ENCODE peak calls at places on chromosomes 12 and 14, in four cellular contexts. S is CD4-positive, alpha-beta T cell; D is PC-9; V is pancreas. R is an unnamed sample.

GRCh38 chr12:104555650-104556049 is 98.9 kb downstream of the CHST11 start:
- DNase-seq in V (no peak), D (no peak), S (no peak), R (no peak)

GRCh38 chr12:113059071-113059595 is 2.6 kb downstream of the DTX1 start:
- DNase-seq in D (no peak), V (no peak), S (no peak), R (no peak)

GRCh38 chr14:100296106-100296651 is 10.1 kb downstream of the SLC25A29 start:
- DNase-seq in D (no peak), S (no peak), V (no peak), R (no peak)

GRCh38 chr14:102139248-102140026 is at the start of gene WDR20:
- DNase-seq in S (peak), D (peak), V (peak), R (peak)

GRCh38 chr12:117152793-117153775 is 37.2 kb downstream of the FBXO21 start:
- DNase-seq in V (no peak), S (no peak), D (no peak), R (no peak)

GRCh38 chr14:105058521-105059034 is 6.7 kb downstream of the GPR132 start:
- DNase-seq in S (no peak), D (no peak), V (no peak), R (no peak)

GRCh38 chr12:96908170-96908675 is 1.2 kb downstream of the NEDD1 start:
- DNase-seq in D (no peak), V (no peak), S (no peak), R (no peak)

GRCh38 chr14:51357250-51357649 is 117.2 kb downstream of the TMX1 start:
- DNase-seq in D (no peak), S (no peak), V (no peak), R (no peak)

GRCh38 chr12:114682920-114683708 is 861 bp downstream of the TBX3 start:
- DNase-seq in V (no peak), S (no peak), D (no peak), R (no peak)

GRCh38 chr12:55072093-55072492 is 52.3 kb downstream of the NEUROD4 start:
- DNase-seq in S (peak), D (no peak), V (peak), R (peak)

GRCh38 chr14:100955201-100955600 is 51.7 kb upstream of the RTL1 start:
- DNase-seq in S (no peak), D (no peak), V (no peak), R (no peak)

GRCh38 chr14:89011727-89012271 is 187.3 kb downstream of the TTC8 start:
- DNase-seq in S (no peak), V (no peak), D (no peak), R (no peak)

GRCh38 chr14:38342803-38343202 is 86.9 kb upstream of the CLEC14A start:
- DNase-seq in D (peak), V (no peak), S (no peak), R (no peak)

GRCh38 chr12:91383106-91383505 is 200.5 kb upstream of the DCN start:
- DNase-seq in V (no peak), S (no peak), D (no peak), R (no peak)

GRCh38 chr12:65923228-65923627 is 98.9 kb downstream of the HMGA2 start:
- DNase-seq in V (no peak), D (no peak), S (no peak), R (no peak)

GRCh38 chr12:6378709-6379427 is 3.5 kb upstream of the SCNN1A start:
- DNase-seq in D (no peak), S (no peak), V (no peak), R (no peak)
- H3K27ac ChIP-seq in D (no peak), S (no peak), V (no peak), R (no peak)

DNA sequence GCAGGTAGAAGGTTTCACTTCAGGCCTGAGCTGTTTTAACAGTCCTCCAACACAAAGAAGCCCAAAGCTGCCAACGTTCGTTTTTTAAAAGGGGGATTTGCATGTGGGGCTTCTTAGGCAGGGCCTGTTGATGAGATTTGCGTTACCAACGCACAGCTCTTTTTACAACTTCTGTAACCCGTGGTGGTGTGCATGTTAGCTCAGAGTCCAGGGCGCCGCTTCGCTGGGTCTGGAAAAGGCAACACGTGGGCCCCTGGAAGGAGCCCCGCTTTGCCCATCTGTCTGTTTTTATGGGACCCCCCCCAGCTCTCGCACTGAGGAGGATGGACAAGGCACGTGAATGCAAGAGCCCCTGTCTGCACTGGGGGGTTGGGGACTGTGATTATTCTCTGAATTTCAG is 84.0 kb downstream of the ESR2 start:
- DNase-seq in S (no peak), V (no peak), D (no peak), R (no peak)
- H3K27ac ChIP-seq in S (no peak), V (no peak), D (no peak), R (no peak)

GRCh38 chr14:29654910-29655590 is 272.6 kb downstream of the PRKD1 start:
- DNase-seq in V (no peak), S (no peak), D (no peak), R (no peak)
- H3K27ac ChIP-seq in V (no peak), S (no peak), D (no peak), R (no peak)

GRCh38 chr12:3049596-3050314 is 27.4 kb upstream of the TSPAN9 start:
- DNase-seq in D (no peak), V (no peak), S (no peak), R (no peak)

GRCh38 chr12:3046441-3047200 is 30.6 kb upstream of the TSPAN9 start:
- DNase-seq in S (no peak), D (peak), V (no peak), R (no peak)

GRCh38 chr12:3047961-3048360 is 29.2 kb upstream of the TSPAN9 start:
- DNase-seq in D (no peak), S (no peak), V (no peak), R (no peak)

GRCh38 chr12:3049176-3049575 is 28.0 kb upstream of the TSPAN9 start:
- DNase-seq in D (no peak), S (no peak), V (no peak), R (no peak)

GRCh38 chr12:3048540-3048939 is 28.6 kb upstream of the TSPAN9 start:
- DNase-seq in D (no peak), V (no peak), S (no peak), R (no peak)
- H3K27ac ChIP-seq in D (no peak), V (no peak), S (no peak), R (no peak)